ENCODE peak calls at places on chromosomes 7 and 10, in ten cellular contexts. Y is heart right ventricle; C is Panc1; K is heart left ventricle; P is HCT116; T is esophagus squamous epithelium; W is SK-N-SH; O is psoas muscle; V is CD8-positive, alpha-beta T cell; Q is cardiac muscle cell. I is an unnamed sample. For H3K4me1, the result is how much of the 10 kb centered on the place peaks cover.

GRCh38 chr10:89091501-89091900 is 100.9 kb downstream of the FAS start:
- DNase-seq in Y (no peak), C (no peak), K (no peak), P (no peak), T (no peak), W (no peak), O (no peak), V (no peak), Q (peak), I (no peak)

GRCh38 chr10:127470911-127471310 is 78.2 kb upstream of the NPS start:
- DNase-seq in Y (no peak), C (no peak), K (no peak), P (no peak), T (no peak), W (no peak), O (no peak), V (no peak), Q (no peak), I (no peak)

GRCh38 chr7:2799253-2799652 is 44.9 kb downstream of the GNA12 start:
- DNase-seq in Y (no peak), C (no peak), K (no peak), P (no peak), T (no peak), W (no peak), O (no peak), V (no peak), Q (no peak), I (no peak)

GRCh38 chr10:72322280-72323058 is 32.2 kb downstream of the DNAJB12 start:
- DNase-seq in Y (no peak), C (no peak), K (no peak), P (peak), T (no peak), W (no peak), O (no peak), V (peak), Q (no peak), I (no peak)

GRCh38 chr7:81715984-81716588 is 53.8 kb downstream of the HGF start:
- DNase-seq in Y (peak), C (peak), K (no peak), P (peak), T (no peak), W (peak), O (no peak), V (no peak), Q (peak), I (no peak)

GRCh38 chr7:145168427-145168826 is 332.6 kb upstream of the TPK1 start:
- DNase-seq in Y (no peak), C (no peak), K (no peak), P (no peak), T (no peak), W (no peak), O (no peak), V (no peak), Q (no peak), I (no peak)

GRCh38 chr7:23530355-23530754 is 1.4 kb downstream of the TRA2A start:
- DNase-seq in Y (no peak), C (no peak), K (no peak), P (no peak), T (no peak), W (peak), O (no peak), V (peak), Q (peak), I (no peak)

GRCh38 chr10:72058989-72059842 is 29.1 kb downstream of the SPOCK2 start:
- DNase-seq in Y (no peak), C (no peak), K (no peak), P (no peak), T (no peak), W (no peak), O (no peak), V (peak), Q (no peak), I (no peak)

GRCh38 chr7:125355899-125356298 is 426.3 kb upstream of the POT1 start:
- DNase-seq in Y (no peak), C (no peak), K (no peak), P (no peak), T (no peak), W (no peak), O (no peak), V (no peak), Q (peak), I (no peak)

GRCh38 chr7:19110026-19110777 is 7.2 kb downstream of the TWIST1 start:
- DNase-seq in Y (no peak), C (no peak), K (no peak), P (no peak), T (no peak), W (no peak), O (no peak), V (no peak), Q (no peak), I (no peak)

GRCh38 chr10:71912431-71912830 is 51.8 kb upstream of the CHST3 start:
- DNase-seq in Y (no peak), C (no peak), K (no peak), P (no peak), T (no peak), W (no peak), O (no peak), V (no peak), Q (no peak), I (no peak)

GRCh38 chr7:87330316-87330715 is 15.1 kb upstream of the CROT start:
- DNase-seq in Y (no peak), C (no peak), K (no peak), P (no peak), T (no peak), W (no peak), O (no peak), V (no peak), Q (no peak), I (no peak)

GRCh38 chr7:103658055-103659010 is 212.3 kb upstream of the SLC26A5 start:
- DNase-seq in Y (no peak), C (no peak), K (no peak), P (no peak), T (no peak), W (no peak), O (no peak), V (no peak), Q (no peak), I (no peak)

GRCh38 chr10:106439366-106439765 is 725.1 kb downstream of the SORCS1 start:
- DNase-seq in Y (no peak), C (no peak), K (no peak), P (no peak), T (no peak), W (no peak), O (no peak), V (no peak), Q (no peak), I (no peak)

GRCh38 chr10:46033602-46034011 is 3.2 kb upstream of the NCOA4 start:
- DNase-seq in Y (no peak), C (no peak), K (peak), P (no peak), T (no peak), W (no peak), O (no peak), V (no peak), Q (peak), I (no peak)

GRCh38 chr7:51827641-51828040 is 511.0 kb upstream of the COBL start:
- DNase-seq in Y (no peak), C (no peak), K (no peak), P (no peak), T (no peak), W (no peak), O (no peak), V (no peak), Q (no peak), I (no peak)

GRCh38 chr10:128539784-128540759 is 413.8 kb upstream of the MKI67 start:
- DNase-seq in Y (peak), C (no peak), K (no peak), P (no peak), T (no peak), W (peak), O (no peak), V (no peak), Q (peak), I (no peak)

GRCh38 chr7:16028103-16028502 is 341.6 kb upstream of the MEOX2 start:
- DNase-seq in Y (no peak), C (no peak), K (no peak), P (no peak), T (no peak), W (no peak), O (no peak), V (no peak), Q (peak), I (no peak)
- TF ChIP-seq CTCF in Y (no peak), C (no peak), K (no peak), P (no peak), T (no peak), W (no peak), O (no peak), V (no peak), Q (no peak), I (no peak)

DNA sequence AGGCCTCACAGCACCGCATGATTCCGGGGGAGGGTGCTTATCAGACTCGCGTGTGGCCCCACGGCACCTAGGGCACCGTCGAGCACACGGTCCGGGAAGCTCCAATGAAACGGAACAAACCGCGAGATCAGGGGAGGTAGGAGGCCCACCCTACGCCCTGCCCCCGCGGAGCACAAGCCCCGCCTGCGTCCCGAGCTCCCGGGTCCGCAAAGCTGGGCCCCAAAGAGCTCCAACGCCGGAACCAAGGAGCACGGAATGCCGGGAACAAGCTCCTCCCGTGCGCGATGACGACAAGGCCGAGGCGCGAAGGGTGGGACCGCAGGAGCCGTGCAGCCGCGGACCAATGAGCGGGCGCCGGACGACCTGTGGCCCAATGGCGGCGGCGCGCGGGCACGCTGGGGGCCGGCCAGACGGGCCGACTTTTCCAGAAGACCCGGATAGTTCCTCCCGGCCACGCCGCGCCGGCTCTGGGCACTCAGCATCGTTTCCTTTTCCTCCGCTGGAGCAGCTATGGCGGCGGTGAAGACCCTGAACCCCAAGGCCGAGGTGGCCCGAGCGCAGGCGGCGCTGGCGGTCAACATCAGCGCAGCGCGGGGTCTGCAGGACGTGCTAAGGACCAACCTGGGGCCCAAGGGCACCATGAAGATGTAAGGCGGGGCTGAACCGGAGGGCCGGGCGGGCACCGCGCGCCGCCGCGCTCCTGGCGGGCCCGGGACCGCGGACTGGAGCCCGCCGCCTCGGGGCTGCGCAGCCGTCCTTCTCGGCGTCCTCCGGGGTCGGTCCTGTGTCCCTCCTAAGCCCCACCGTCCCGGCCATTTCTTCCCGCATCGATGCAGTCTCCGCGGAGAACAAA is at the start of the genes CCT6A and PSPH:
- DNase-seq in Y (peak), C (peak), K (peak), P (peak), T (peak), W (peak), O (peak), V (peak), Q (peak), I (peak)
- H3K4me1 ChIP-seq in Y (under half), C (under half), K (under half), P (under half), T (half or more), W (half or more), O (under half), V (under half), Q (under half), I (under half)

DNA sequence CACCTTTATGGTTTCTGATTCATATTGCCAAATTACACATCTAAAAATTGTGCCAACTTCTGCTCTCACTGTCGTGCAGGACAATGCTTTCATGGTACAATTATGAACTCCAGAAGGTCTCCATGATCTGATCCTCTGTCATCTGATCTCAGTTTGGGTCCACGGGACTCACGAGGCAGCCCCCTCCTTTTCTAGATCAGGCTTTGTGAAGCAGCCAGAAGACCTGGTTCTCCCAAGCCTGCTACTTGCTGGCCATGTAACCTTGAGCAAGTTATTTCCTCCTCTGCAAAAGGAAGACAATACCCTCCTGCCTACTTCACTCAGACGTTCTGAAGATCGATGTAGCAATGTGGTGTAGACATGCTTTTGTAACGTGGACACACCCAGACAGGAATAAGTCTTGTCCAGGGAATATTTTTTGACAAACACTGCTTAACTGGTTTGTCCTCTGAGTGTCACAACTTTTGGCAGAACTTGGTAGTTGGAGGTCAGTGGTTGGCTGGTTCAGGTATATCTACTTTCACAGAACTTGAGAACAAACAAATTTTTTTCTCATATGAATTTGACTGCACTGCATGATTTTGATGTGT is 19.6 kb downstream of the CALML3 start:
- DNase-seq in Y (no peak), C (no peak), K (no peak), P (no peak), T (no peak), W (no peak), O (no peak), V (no peak), Q (no peak), I (no peak)
- H3K27ac ChIP-seq in Y (no peak), C (no peak), K (no peak), P (no peak), T (peak), W (no peak), O (no peak), V (no peak), Q (no peak), I (no peak)

GRCh38 chr7:152594801-152595200 is 81.1 kb downstream of the XRCC2 start:
- DNase-seq in Y (no peak), C (no peak), K (no peak), P (no peak), T (no peak), W (no peak), O (no peak), V (no peak), Q (no peak), I (no peak)
- TF ChIP-seq CTCF in Y (no peak), C (no peak), K (no peak), P (no peak), T (no peak), W (no peak), O (no peak), V (no peak), Q (no peak), I (no peak)

GRCh38 chr10:110864662-110865140 is 7.0 kb upstream of the PDCD4 start:
- DNase-seq in Y (no peak), C (no peak), K (no peak), P (no peak), T (no peak), W (no peak), O (no peak), V (peak), Q (no peak), I (no peak)
- H3K4me1 ChIP-seq in Y (under half), C (under half), K (under half), P (under half), T (half or more), W (under half), O (under half), V (half or more), Q (under half), I (under half)

DNA sequence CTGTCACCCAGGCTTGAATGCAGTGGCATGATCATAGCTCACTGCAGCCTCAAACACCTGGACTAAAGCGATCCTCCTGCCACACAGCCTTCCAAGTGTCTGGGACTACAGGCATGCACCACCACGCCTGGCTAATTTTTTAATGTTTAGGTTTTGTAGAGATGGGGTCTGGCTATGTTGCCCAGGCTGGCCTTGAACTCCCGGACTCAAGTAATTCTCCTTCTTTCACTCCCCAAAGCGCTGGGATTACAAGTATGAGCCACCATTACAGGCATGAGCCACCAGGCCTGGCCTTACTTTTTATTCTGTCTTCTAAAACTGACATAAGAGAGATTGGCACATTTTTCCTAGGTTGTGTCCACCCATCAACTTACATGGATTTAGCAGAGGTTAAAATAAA is 33.3 kb downstream of the TACC2 start:
- DNase-seq in Y (no peak), C (no peak), K (no peak), P (no peak), T (no peak), W (no peak), O (no peak), V (no peak), Q (no peak), I (no peak)
- H3K27ac ChIP-seq in Y (no peak), C (no peak), K (peak), P (no peak), T (peak), W (no peak), O (peak), V (no peak), Q (no peak), I (no peak)

DNA sequence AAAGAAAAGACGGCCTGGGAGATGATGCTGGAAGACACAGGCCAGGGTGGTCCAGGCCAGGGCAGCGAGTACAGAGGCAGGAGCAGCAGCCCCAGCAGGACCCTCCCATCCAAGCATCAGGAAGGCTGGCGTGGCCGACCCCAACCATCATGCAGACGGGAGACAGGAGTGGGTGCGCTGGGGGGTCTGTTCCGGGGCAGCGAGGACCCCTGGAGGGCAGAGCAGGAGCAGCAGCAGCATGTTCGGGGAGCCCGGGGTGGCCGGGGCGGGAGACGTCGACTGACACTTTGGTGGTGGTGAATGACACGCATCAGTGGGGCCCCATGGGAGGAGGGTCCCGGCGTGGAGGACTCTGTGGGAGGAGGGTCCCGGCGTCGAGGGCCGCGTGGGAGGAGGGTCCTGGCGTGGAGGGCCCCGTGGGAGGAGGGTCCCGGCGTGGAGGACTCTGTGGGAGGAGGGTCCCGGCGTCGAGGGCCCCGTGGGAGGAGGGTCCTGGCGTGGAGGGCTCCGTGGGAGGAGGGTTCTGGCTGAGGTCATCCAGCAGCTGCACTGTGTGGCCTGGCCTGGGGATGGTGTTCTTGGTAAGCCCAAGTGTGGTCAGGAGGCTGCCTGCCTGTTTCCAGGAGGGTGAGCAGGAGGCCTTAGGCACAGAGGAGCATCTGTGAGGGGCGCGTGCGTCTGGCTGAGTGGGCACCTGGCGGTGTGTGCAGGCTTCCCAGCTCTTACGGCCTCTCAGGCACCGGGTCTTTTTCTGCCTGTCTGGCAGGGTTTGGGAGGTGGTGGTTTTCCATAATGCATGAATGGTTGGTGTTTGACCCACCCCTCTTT is 38.9 kb downstream of the FAM20C start:
- DNase-seq in Y (no peak), C (no peak), K (no peak), P (no peak), T (no peak), W (peak), O (no peak), V (no peak), Q (no peak), I (no peak)
- TF ChIP-seq CTCF in Y (peak), C (no peak), K (no peak), P (peak), T (peak), W (peak), O (peak), V (no peak), Q (peak), I (no peak)

GRCh38 chr10:62082270-62082669 is 180.8 kb downstream of the ARID5B start:
- DNase-seq in Y (no peak), C (no peak), K (no peak), P (no peak), T (no peak), W (no peak), O (no peak), V (no peak), Q (no peak), I (no peak)

GRCh38 chr10:62080905-62081304 is 179.4 kb downstream of the ARID5B start:
- DNase-seq in Y (no peak), C (no peak), K (no peak), P (no peak), T (no peak), W (no peak), O (no peak), V (no peak), Q (no peak), I (no peak)

GRCh38 chr10:62077330-62078015 is 176.0 kb downstream of the ARID5B start:
- DNase-seq in Y (no peak), C (no peak), K (no peak), P (no peak), T (no peak), W (no peak), O (no peak), V (no peak), Q (no peak), I (no peak)

GRCh38 chr10:62081322-62081945 is 179.9 kb downstream of the ARID5B start:
- DNase-seq in Y (no peak), C (no peak), K (no peak), P (no peak), T (no peak), W (no peak), O (no peak), V (no peak), Q (no peak), I (no peak)

GRCh38 chr10:62079885-62080559 is 178.5 kb downstream of the ARID5B start:
- DNase-seq in Y (no peak), C (no peak), K (no peak), P (no peak), T (no peak), W (no peak), O (no peak), V (no peak), Q (no peak), I (no peak)
- H3K4me1 ChIP-seq in Y (half or more), C (under half), K (half or more), P (under half), T (half or more), W (half or more), O (half or more), V (under half), Q (under half), I (under half)

GRCh38 chr7:92095424-92095823 is 38.9 kb downstream of the CYP51A1 start:
- DNase-seq in Y (no peak), C (no peak), K (no peak), P (no peak), T (no peak), W (no peak), O (no peak), V (no peak), Q (no peak), I (no peak)
- H3K27ac ChIP-seq in Y (no peak), C (no peak), K (no peak), P (no peak), T (no peak), W (no peak), O (no peak), V (no peak), Q (no peak), I (no peak)

I was measured in right lobe of liver.